ENCODE peak calls at places on chromosomes 12 and 14, in five cellular contexts. X is CD4-positive, alpha-beta T cell; Q is omental fat pad; S is HCT116; F is heart right ventricle. K is an unnamed sample.

GRCh38 chr12:125418902-125419564 is 353.8 kb downstream of the AACS start:
- DNase-seq in X (no peak), Q (no peak), S (no peak), F (no peak), K (no peak)

GRCh38 chr12:109951136-109951535 is 45.0 kb downstream of the GIT2 start:
- DNase-seq in X (no peak), Q (no peak), S (peak; percentile 31), F (no peak), K (no peak)

GRCh38 chr14:80150301-80150700 is 61.0 kb downstream of the DIO2 start:
- DNase-seq in X (no peak), Q (no peak), S (no peak), F (no peak), K (no peak)

GRCh38 chr14:94171208-94171607 is 2.9 kb upstream of the PPP4R4 start:
- DNase-seq in X (no peak), Q (no peak), S (no peak), F (no peak), K (no peak)

GRCh38 chr12:123131879-123132402 is 18.9 kb downstream of the PITPNM2 start:
- DNase-seq in X (peak; percentile 60), Q (no peak), S (no peak), F (no peak), K (peak; percentile 71)

GRCh38 chr12:113240395-113240794 is 19.1 kb downstream of the TPCN1 start:
- DNase-seq in X (no peak), Q (no peak), S (no peak), F (no peak), K (no peak)

GRCh38 chr14:92906420-92906819 is 16.5 kb upstream of the CHGA start:
- DNase-seq in X (no peak), Q (no peak), S (no peak), F (no peak), K (no peak)

GRCh38 chr14:89702151-89702936 is 252.2 kb downstream of the EFCAB11 start:
- DNase-seq in X (no peak), Q (no peak), S (no peak), F (peak; percentile 52), K (no peak)

GRCh38 chr14:105426416-105427130 is 6.9 kb downstream of the MTA1 start:
- DNase-seq in X (no peak), Q (no peak), S (no peak), F (no peak), K (no peak)

GRCh38 chr12:86233126-86233525 is 23.1 kb downstream of the MGAT4C start:
- DNase-seq in X (no peak), Q (no peak), S (peak; percentile 3), F (no peak), K (no peak)

GRCh38 chr12:96850676-96851075 is 56.4 kb upstream of the NEDD1 start:
- DNase-seq in X (no peak), Q (no peak), S (no peak), F (no peak), K (no peak)

GRCh38 chr12:12786716-12787601 is 1.5 kb downstream of the APOLD1 start:
- DNase-seq in X (peak; percentile 58), Q (no peak), S (no peak), F (peak; percentile 90), K (peak; percentile 67)

DNA sequence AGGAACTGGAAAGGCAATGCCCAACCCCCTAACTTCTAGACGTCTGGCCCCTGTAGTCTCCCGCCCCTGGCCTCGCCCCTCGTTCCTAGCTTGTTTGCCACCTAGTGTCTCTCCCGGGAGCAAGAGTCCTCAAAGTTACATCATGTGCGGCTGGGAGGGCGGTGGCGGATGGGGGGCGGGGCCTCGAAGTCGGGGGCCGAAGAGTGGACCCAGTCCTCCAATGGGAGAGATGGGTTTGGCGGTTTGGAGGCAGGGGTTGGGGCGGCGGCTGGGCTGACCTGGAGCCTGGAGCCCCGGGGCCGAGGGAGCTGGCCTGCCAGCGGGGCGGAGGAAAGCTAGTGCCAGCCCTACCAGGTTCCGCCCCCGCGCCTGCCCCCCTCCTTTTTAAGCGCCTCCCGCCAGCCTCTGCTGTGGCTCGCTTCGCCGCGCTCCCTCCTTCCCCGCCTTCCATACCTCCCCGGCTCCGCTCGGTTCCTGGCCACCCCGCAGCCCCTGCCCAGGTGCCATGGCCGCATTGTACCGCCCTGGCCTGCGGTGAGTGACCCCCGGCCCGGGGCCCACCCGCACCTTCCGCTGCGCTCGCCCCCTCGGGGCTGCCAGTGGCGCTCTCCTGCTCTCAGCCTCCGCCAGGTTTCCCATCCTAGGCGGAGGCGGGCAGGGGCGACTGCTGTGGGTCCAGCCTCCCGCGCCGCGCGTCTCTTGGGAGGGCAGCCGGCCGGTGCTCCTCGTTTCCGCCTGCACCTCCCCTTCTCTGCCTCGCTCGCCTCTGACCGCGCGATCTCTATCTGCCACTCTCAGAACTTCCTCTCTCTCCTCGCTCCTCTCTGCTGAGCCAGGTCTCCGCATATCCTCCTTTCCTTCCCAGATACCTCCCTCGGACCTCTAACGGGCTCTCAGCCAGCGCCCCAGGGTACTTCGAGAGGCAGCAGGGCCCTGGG is at the start of gene PCK2:
- DNase-seq in X (peak; percentile 63), Q (peak; percentile 68), S (peak; percentile 85), F (peak; percentile 85), K (peak; percentile 91)
- TF ChIP-seq CTCF in X (no peak), Q (no peak), S (no peak), F (no peak), K (no peak)

GRCh38 chr12:127690161-127690560 is 576.8 kb upstream of the TMEM132C start:
- DNase-seq in X (no peak), Q (no peak), S (no peak), F (no peak), K (no peak)
- TF ChIP-seq CTCF in X (no peak), Q (no peak), S (no peak), F (peak; percentile 23), K (no peak)

GRCh38 chr14:73937012-73937411 is 12.9 kb downstream of the FAM161B start:
- DNase-seq in X (no peak), Q (no peak), S (no peak), F (no peak), K (no peak)

DNA sequence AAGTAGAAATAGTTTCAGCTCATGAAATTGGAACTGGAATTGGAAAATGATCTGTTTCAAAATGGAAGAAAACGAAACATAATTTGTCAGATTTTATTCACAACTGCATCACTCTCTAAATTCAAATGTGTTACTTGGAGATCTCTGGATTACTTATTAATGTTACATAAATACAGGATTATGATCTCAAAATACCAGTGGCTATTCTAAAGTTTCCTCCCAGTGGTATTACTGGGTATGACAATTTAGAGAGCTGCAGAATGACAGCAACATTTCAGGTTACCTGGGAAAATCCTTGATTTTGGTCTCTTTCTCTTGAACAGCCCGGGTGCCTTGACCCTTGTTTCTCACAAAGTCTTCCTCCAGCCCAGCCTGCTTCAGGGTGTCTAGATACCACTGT is 14.2 kb downstream of the FAM161B start:
- DNase-seq in X (no peak), Q (no peak), S (no peak), F (no peak), K (no peak)
- TF ChIP-seq CTCF in X (peak; percentile 6), Q (no peak), S (peak; percentile 26), F (no peak), K (peak; percentile 51)

DNA sequence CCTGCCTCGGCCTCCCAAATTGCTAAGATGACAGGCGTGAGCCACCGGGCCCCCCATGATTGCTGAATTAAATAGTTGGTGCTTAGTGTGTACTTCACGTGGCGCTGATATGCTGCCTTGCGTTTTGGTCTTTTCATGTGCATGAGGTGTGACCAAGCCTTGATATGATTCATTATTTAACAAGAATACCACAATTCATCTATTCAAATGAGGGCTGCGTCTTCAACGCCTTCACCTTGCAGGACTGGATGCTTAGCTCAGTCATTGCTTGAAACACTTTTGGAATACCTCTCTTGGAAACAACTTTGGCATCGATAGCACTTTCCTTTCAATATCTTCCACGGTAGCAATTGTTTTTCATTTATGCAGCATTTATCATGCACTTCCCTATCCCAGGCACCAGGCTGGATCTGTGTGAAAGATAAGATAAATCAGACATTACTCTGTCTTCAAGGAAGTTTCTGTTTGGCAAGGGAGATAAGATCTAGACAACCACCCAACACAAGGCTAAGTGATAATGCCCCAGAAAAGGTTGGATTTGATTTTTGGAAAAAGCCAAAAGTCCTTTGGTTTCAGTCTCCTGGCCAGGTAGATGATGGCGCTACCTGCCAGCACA is 1.3 kb upstream of the TEAD4 start:
- DNase-seq in X (no peak), Q (no peak), S (no peak), F (no peak), K (no peak)
- TF ChIP-seq CTCF in X (no peak), Q (no peak), S (no peak), F (no peak), K (no peak)

DNA sequence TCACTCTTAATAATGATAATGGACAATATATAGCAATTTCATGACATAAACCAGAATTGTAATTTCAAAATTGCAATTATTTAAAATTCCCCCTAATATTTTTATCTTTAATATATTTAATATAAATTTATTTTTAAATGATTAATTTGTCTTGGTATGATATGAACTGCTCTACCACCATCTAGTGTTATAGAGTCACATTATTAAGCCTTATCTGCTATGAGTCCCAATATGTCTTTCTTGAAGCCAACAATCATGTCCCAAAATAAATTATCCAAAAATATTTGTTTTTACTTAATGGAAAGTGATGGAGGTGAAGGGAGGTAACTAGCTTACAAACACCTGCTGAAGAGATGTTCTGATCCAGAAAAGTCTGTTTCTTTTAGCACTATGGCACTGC is 151.4 kb downstream of the KCNC2 start:
- DNase-seq in X (no peak), Q (no peak), S (no peak), F (no peak), K (no peak)
- TF ChIP-seq CTCF in X (no peak), Q (no peak), S (no peak), F (no peak), K (no peak)

DNA sequence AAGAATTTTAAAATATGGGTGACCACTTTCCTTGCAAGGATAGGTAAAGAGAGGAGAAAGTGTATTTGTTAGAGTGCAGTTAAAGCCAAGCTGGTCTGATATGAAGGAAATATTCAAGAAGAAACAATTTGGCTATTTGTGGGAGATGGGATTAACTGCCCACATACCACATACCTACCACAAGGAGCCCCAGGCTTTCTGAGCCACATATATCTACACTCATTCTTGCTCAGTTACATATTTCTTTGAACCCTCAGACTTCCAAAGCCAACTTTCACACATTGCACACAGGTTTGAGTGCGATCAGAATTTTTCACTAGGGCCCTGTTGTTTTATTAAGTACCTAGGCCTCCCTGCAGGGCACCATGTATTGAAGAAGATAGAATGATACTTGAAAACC is 330.2 kb downstream of the ZFP36L1 start:
- DNase-seq in X (no peak), Q (no peak), S (no peak), F (no peak), K (no peak)
- TF ChIP-seq CTCF in X (no peak), Q (no peak), S (peak; percentile 26), F (no peak), K (no peak)

GRCh38 chr12:124388679-124389536 is 94.0 kb downstream of the RFLNA start:
- DNase-seq in X (peak; percentile 81), Q (no peak), S (no peak), F (peak; percentile 86), K (peak; percentile 88)
- TF ChIP-seq CTCF in X (no peak), Q (no peak), S (no peak), F (no peak), K (no peak)

DNA sequence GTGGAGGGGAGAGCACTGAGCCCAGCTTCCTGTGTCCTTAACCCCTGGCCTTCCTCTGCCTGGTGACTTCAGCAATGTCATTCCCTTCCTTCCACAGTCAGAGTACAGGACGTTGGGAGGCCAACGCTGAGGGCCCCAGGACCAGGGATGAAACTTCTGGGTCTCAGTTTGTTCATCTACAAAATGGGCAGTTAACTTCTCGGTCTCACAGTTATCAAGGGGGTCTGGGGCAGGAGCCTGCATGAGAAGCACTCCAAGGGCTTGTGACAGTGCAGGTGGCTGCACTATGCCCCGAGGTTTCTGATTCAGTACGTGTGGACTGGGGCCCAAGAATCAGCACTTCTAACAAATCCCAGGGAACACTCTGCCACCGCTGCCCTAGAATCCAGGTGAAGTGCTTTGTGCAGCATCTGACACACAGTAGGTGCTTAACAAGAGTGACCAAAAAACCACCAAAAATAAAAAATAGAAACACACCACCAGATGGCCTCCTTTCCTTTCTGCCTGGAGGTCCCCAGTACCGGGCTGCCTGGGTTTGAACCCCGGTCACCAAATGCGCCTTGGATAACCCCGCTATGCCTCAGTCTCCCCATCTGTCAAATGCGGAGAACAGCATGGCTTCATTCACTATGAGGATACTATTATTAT is 80.4 kb downstream of the RFLNA start:
- DNase-seq in X (no peak), Q (no peak), S (no peak), F (no peak), K (no peak)
- TF ChIP-seq CTCF in X (no peak), Q (no peak), S (no peak), F (peak; percentile 19), K (no peak)